ENCODE peak calls at places on chromosome 10, in eight cellular contexts. B, C, M, X, E, S, O and J are unnamed samples.

GRCh38 chr10:120963053-120963533 is 111.9 kb downstream of the WDR11 start:
- DNase-seq in B (no peak), C (peak), M (no peak), X (no peak), E (no peak), S (peak), O (no peak), J (peak)

GRCh38 chr10:69769395-69769989 is 32.2 kb upstream of the COL13A1 start:
- DNase-seq in B (peak), C (peak), M (peak), X (no peak), E (peak), S (peak), O (peak), J (no peak)

GRCh38 chr10:58174831-58175230 is 92.9 kb downstream of the IPMK start:
- DNase-seq in B (no peak), C (no peak), M (no peak), X (no peak), E (no peak), S (no peak), O (no peak), J (no peak)

GRCh38 chr10:60032723-60033122 is 126.4 kb upstream of the CCDC6 start:
- DNase-seq in B (peak), C (no peak), M (peak), X (peak), E (peak), S (no peak), O (peak), J (peak)

GRCh38 chr10:131083915-131084790 is 227.4 kb downstream of the TCERG1L start:
- DNase-seq in B (no peak), C (peak), M (no peak), X (no peak), E (no peak), S (no peak), O (no peak), J (no peak)

GRCh38 chr10:132941640-132942051 is 724 bp downstream of the CFAP46 start:
- DNase-seq in B (no peak), C (no peak), M (no peak), X (no peak), E (no peak), S (peak), O (no peak), J (no peak)

GRCh38 chr10:117684673-117685211 is 142.2 kb downstream of the EMX2 start:
- DNase-seq in B (no peak), C (no peak), M (no peak), X (no peak), E (no peak), S (peak), O (peak), J (no peak)

GRCh38 chr10:131650771-131651673 is 249.8 kb upstream of the PPP2R2D start:
- DNase-seq in B (no peak), C (no peak), M (peak), X (no peak), E (no peak), S (peak), O (no peak), J (no peak)

GRCh38 chr10:124001391-124002260 is 91.8 kb downstream of the CHST15 start:
- DNase-seq in B (no peak), C (no peak), M (no peak), X (no peak), E (no peak), S (peak), O (no peak), J (no peak)

GRCh38 chr10:75428434-75429158 is 2.8 kb upstream of the LRMDA start:
- DNase-seq in B (peak), C (no peak), M (no peak), X (peak), E (no peak), S (no peak), O (peak), J (no peak)

GRCh38 chr10:122263971-122264370 is 7.1 kb upstream of the BTBD16 start:
- DNase-seq in B (peak), C (no peak), M (no peak), X (no peak), E (peak), S (no peak), O (peak), J (no peak)

GRCh38 chr10:35890970-35891330 is 248.9 kb upstream of the FZD8 start:
- DNase-seq in B (no peak), C (no peak), M (no peak), X (no peak), E (no peak), S (no peak), O (no peak), J (no peak)

GRCh38 chr10:70950062-70950461 is 61.7 kb upstream of the PCBD1 start:
- DNase-seq in B (no peak), C (no peak), M (no peak), X (no peak), E (no peak), S (peak), O (no peak), J (no peak)

GRCh38 chr10:71700735-71701368 is 18.7 kb downstream of the C10orf105 start:
- DNase-seq in B (no peak), C (no peak), M (no peak), X (no peak), E (no peak), S (no peak), O (no peak), J (no peak)

GRCh38 chr10:132068431-132069121 is 2.8 kb downstream of the JAKMIP3 start:
- DNase-seq in B (no peak), C (no peak), M (no peak), X (no peak), E (no peak), S (no peak), O (no peak), J (no peak)

GRCh38 chr10:116566932-116567331 is 21.2 kb downstream of the PNLIP start:
- DNase-seq in B (no peak), C (no peak), M (no peak), X (no peak), E (no peak), S (no peak), O (no peak), J (no peak)

GRCh38 chr10:12588091-12588850 is 238.9 kb downstream of the CAMK1D start:
- DNase-seq in B (no peak), C (no peak), M (no peak), X (no peak), E (no peak), S (no peak), O (peak), J (no peak)

GRCh38 chr10:127458171-127458810 is 90.8 kb upstream of the NPS start:
- DNase-seq in B (no peak), C (no peak), M (no peak), X (no peak), E (no peak), S (no peak), O (no peak), J (no peak)

GRCh38 chr10:17029581-17030271 is 99.9 kb downstream of the CUBN start:
- DNase-seq in B (peak), C (no peak), M (no peak), X (no peak), E (peak), S (peak), O (peak), J (no peak)

GRCh38 chr10:69669408-69669807 is 39.4 kb downstream of the FAM241B start:
- DNase-seq in B (no peak), C (no peak), M (no peak), X (no peak), E (no peak), S (no peak), O (no peak), J (no peak)

DNA sequence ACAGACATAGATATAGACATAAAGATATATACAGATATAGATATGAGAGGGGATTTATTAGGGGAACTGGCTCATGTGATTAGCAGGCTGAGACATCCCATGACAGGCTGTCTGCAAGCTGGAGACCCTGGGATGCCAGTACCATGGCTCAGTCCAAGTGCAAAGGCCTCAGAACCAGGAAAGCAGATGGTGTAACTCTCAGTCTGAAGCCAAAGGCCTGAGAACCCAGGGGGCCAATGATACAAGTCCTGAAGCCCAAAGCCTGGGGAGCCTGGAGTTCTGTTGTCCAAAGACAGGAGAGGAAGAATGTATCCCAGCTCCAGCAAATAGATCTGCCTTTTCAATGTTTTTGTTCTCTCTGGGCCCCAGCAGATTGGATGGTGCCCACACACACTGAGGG is 5.5 kb downstream of the NCOA4 start:
- DNase-seq in B (peak), C (no peak), M (no peak), X (no peak), E (peak), S (no peak), O (peak), J (no peak)
- H3K9ac ChIP-seq in B (peak), C (no peak), M (no peak), X (no peak), E (peak), S (no peak), O (peak), J (no peak)

GRCh38 chr10:4691776-4692175 is 134.2 kb upstream of the AKR1E2 start:
- DNase-seq in B (peak), C (no peak), M (no peak), X (no peak), E (peak), S (no peak), O (peak), J (no peak)
- H3K9ac ChIP-seq in B (peak), C (no peak), M (no peak), X (no peak), E (no peak), S (no peak), O (no peak), J (no peak)

GRCh38 chr10:31139497-31139896 is 107.8 kb upstream of the ZNF438 start:
- DNase-seq in B (no peak), C (no peak), M (no peak), X (no peak), E (no peak), S (no peak), O (no peak), J (no peak)

GRCh38 chr10:31134303-31134928 is 102.8 kb upstream of the ZNF438 start:
- DNase-seq in B (peak), C (no peak), M (no peak), X (peak), E (peak), S (no peak), O (peak), J (no peak)

GRCh38 chr10:31136386-31136785 is 104.7 kb upstream of the ZNF438 start:
- DNase-seq in B (no peak), C (no peak), M (no peak), X (no peak), E (no peak), S (no peak), O (no peak), J (no peak)

GRCh38 chr10:31138026-31138553 is 106.4 kb upstream of the ZNF438 start:
- DNase-seq in B (no peak), C (no peak), M (no peak), X (no peak), E (no peak), S (no peak), O (no peak), J (no peak)

GRCh38 chr10:31136951-31137885 is 105.6 kb upstream of the ZNF438 start:
- DNase-seq in B (peak), C (no peak), M (no peak), X (no peak), E (peak), S (no peak), O (peak), J (no peak)
- H3K9ac ChIP-seq in B (peak), C (no peak), M (no peak), X (no peak), E (no peak), S (no peak), O (no peak), J (no peak)

DNA sequence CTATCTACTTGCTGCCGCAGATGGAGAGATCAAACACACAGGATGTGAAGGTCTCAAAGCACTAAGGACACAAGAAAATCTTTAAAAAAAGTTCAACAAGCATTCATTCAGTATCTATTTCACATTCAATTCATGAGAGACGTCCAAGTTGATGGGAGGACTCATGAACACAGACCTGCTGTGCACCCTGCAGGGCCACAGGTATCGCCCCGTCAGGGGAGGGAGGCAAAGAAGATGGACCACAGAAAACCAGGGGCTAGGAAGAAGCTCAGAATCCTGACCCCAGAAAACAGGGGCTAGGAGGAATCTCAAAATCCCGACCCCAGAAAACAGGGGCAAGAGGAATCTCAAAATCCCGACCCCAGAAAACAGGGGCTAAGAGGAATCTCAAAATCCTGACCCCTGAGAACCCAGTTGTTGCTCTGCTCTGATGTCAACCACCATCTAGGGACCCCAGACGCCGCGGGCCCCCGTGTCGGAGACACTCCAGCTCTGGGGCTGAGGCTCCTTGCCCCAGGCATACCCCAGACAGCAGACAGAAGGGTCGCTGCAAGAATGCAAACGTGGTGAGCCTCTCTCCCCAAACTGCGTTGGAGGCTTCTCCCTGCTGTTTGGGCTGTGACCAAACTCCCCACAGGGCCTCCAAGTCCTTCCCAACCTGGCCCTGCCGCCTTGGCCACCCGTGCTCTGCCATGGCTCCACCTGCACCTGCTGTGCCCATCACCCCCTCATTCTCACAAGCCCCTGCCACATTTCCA is 197.6 kb downstream of the DIP2C start:
- DNase-seq in B (no peak), C (no peak), M (no peak), X (no peak), E (no peak), S (peak), O (no peak), J (no peak)
- H3K9ac ChIP-seq in B (no peak), C (no peak), M (no peak), X (no peak), E (peak), S (no peak), O (peak), J (no peak)